ENCODE peak calls at places on chromosomes 12 and 14, in six cellular contexts. D, X, S, L, J and Y are unnamed samples.

GRCh38 chr14:52299692-52300278 is 14.3 kb upstream of the PTGER2 start:
- DNase-seq in S (peak; percentile 77), J (peak; percentile 84), L (peak; percentile 26), D (no peak), X (peak; percentile 72), Y (peak; percentile 72)

GRCh38 chr12:1534708-1535107 is 59.7 kb downstream of the FBXL14 start:
- DNase-seq in X (no peak), D (no peak), L (no peak), J (no peak), S (no peak), Y (no peak)

GRCh38 chr12:123923038-123923437 is 49.6 kb downstream of the CCDC92 start:
- DNase-seq in D (peak; percentile 7), L (no peak), S (no peak), X (no peak), J (no peak), Y (no peak)

GRCh38 chr12:132305991-132306884 is 23.2 kb downstream of the GALNT9 start:
- DNase-seq in L (no peak), S (no peak), D (peak; percentile 51), X (no peak), J (no peak), Y (no peak)

GRCh38 chr12:68267892-68268396 is 14.5 kb upstream of the IL22 start:
- DNase-seq in J (peak; percentile 96), D (no peak), L (no peak), S (peak; percentile 97), X (peak; percentile 88), Y (peak; percentile 87)

GRCh38 chr14:29458547-29458946 is 469.1 kb downstream of the PRKD1 start:
- DNase-seq in S (peak; percentile 26), D (no peak), L (no peak), J (no peak), X (no peak), Y (no peak)

GRCh38 chr14:28294834-28295440 is 471.6 kb upstream of the FOXG1 start:
- DNase-seq in X (peak; percentile 63), S (peak; percentile 87), D (no peak), J (peak; percentile 45), L (no peak), Y (peak; percentile 66)

GRCh38 chr12:131825146-131825892 is 2.9 kb upstream of the MMP17 start:
- DNase-seq in J (peak; percentile 68), L (no peak), D (no peak), X (peak; percentile 29), S (no peak), Y (peak; percentile 43)

GRCh38 chr12:130160711-130161231 is 1.5 kb upstream of the FZD10 start:
- DNase-seq in D (no peak), J (no peak), S (no peak), X (no peak), L (no peak), Y (no peak)

GRCh38 chr12:459430-460258 is at the start of gene B4GALNT3:
- DNase-seq in D (peak; percentile 78), J (peak; percentile 17), S (no peak), L (peak; percentile 65), X (peak; percentile 14), Y (peak; percentile 12)

GRCh38 chr14:74275265-74275841 is 27.4 kb downstream of the ABCD4 start:
- DNase-seq in J (peak; percentile 93), D (no peak), X (peak; percentile 78), L (peak; percentile 28), S (peak; percentile 95), Y (peak; percentile 95)

GRCh38 chr12:21472197-21472596 is 29.2 kb downstream of the RECQL start:
- DNase-seq in S (no peak), X (no peak), L (no peak), D (no peak), J (peak; percentile 22), Y (no peak)

DNA sequence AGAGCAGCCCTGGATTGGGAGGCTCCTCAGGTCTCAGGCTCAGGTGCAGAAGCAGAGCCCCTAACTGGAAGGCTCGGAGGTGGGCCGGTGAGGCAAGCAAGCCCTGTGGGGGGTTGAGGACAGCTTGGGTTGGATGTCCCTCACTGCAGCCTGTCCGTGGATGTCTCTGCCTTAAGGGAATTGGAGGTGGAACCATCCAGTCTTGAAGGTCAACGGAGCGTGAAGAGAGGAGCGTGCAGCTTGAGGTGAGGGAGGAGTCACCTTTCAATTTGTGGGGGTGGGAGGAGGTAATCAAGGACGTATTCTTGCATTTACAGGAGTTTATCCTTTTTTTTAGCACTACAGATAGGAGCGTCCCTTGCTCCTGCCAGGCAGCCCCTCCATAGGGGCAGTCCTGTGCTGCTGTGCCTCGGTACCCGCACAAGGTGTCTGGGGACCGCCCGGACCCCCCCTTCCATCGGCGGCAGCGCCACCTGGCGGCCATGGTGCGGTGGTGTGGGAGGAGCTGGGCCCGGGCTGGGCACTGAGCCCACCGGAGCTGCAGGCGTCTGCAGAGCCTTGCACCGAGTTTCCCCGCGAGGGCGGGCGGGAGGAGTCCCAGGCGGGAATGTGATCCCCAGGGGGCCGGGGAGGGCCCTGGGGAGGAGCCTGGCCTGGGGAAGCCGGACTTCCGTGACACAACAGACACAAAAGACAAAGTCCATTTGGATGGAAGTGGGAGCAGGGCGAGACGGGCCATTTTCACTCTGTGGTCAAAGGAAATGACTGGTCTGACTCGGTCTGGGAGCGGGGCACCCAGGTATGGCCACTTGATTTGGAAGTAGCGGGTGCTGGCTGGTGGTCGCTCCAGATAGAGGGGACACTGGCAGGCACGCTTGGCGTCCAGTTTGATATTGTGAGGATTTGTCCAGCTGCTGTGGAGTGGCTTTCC is 884 bp downstream of the DNAJC22 start:
- DNase-seq in X (peak; percentile 92), L (peak; percentile 93), S (peak; percentile 96), J (peak; percentile 70), D (peak; percentile 93), Y (peak; percentile 67)
- H3K4me3 ChIP-seq in X (peak overlapping the region; percentile 38), L (peak overlapping the region; percentile 36), S (peak overlapping the region; percentile 54), J (peak overlapping the region; percentile 39), D (peak overlapping the region; percentile 29), Y (peak overlapping the region; percentile 17)

GRCh38 chr12:115898670-115899069 is 378.8 kb downstream of the MED13L start:
- DNase-seq in D (no peak), X (no peak), J (no peak), S (peak; percentile 41), L (no peak), Y (no peak)
- TF ChIP-seq CTCF in D (no peak), X (no peak), J (no peak), S (peak; percentile 57), L (peak; percentile 24), Y (peak; percentile 20)

GRCh38 chr12:57481671-57482070 is 2.0 kb upstream of the ARHGAP9 start:
- DNase-seq in J (no peak), D (no peak), S (no peak), X (no peak), L (no peak), Y (no peak)

GRCh38 chr12:57476993-57477709 is 2.5 kb downstream of the ARHGAP9 start:
- DNase-seq in X (no peak), L (no peak), J (no peak), S (no peak), D (peak; percentile 87), Y (no peak)

GRCh38 chr12:57479043-57479375 is 657 bp downstream of the ARHGAP9 start:
- DNase-seq in D (peak; percentile 83), J (no peak), S (no peak), X (no peak), L (no peak), Y (no peak)

GRCh38 chr12:57477710-57478681 is 1.7 kb downstream of the ARHGAP9 start:
- DNase-seq in X (peak; percentile 72), L (peak; percentile 48), D (peak; percentile 84), S (peak; percentile 31), J (no peak), Y (peak; percentile 59)

DNA sequence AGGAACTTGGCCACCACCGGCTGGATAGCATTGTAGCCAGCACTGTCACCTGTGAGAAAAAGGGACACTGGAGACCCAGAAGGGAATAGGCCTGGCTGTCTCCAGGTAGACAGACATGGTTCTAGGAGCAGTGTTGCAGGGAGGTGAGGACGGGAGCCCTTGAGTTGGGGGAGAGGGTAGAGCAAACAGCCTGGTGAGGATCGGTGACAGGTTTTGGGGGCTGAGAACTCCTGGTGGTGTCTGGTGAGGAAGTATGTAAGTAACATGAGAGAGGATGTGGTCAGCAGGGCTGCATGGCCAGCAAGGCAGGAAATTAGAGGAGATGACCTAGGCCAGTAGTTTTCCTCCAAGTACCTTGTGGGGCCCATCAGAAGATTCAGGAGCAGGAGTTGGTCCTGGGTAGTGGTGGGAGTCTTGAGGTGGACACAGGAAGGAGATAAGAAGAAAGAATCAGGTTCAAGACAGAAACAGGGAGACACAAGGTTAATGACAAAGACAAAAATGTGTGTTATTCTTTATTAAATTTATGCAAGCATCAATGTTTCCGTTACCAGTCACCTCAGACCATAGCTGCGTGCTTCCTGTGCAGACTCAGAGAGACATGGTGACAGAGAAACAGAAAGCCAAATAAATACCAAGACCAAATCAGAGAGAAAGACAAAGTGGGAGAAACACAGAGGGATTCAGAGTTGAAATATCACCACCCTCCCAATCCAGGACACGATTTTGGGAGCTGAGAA is at the start of gene ARHGAP9:
- DNase-seq in L (no peak), D (peak; percentile 83), J (no peak), X (no peak), S (peak; percentile 53), Y (no peak)
- H3K4me3 ChIP-seq in L (no peak within 1 kb of the TSS), D (peak within 1 kb of the TSS; percentile 79), J (no peak within 1 kb of the TSS), X (no peak within 1 kb of the TSS), S (no peak within 1 kb of the TSS), Y (no peak within 1 kb of the TSS)

GRCh38 chr12:127893875-127894635 is 372.9 kb upstream of the TMEM132C start:
- DNase-seq in S (peak; percentile 1), X (no peak), J (peak; percentile 33), L (no peak), D (no peak), Y (no peak)
- TF ChIP-seq CTCF in S (peak; percentile 36), X (no peak), J (peak; percentile 40), L (peak; percentile 36), D (no peak), Y (peak; percentile 15)

DNA sequence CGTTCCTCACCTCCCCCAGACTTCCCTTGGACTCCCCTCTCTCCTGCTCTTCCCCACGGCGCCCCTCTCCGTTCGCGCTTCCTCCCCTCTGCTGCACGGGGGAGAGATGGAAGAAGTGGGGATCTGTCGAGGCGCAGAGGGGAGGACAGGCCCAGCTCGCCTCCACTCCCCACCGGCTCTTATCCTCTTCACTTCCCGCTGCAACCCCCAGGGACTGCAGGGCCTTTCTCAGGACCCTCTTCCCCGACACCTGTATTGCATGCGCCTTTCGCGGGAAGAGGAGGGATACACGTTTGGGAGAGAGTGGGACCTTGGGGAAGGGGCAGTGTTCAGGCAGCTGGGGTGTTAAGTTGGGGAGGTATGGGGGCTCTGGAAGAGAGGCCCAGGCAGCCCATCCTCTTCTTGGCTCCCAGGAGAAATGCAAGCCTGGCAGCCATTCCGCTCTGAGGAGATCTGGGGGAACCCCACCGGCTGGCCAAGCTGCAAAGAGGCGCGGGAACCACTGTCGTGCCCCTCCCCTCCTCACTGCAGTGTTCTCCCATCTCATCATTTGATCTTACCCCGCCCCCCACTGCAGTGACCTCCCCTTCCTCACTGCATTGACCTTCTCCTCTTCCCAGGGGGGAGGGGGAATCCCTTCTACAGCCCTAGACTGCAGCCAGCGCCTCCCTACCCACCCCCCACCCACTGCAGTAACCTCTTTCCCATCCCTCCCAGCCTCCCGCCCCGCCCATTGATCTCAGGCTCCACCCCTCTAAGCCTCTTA is 826 bp downstream of the ENO2 start:
- DNase-seq in S (no peak), X (no peak), D (peak; percentile 71), J (no peak), L (peak; percentile 70), Y (no peak)
- H3K4me3 ChIP-seq in S (peak overlapping the region; percentile 69), X (peak overlapping the region; percentile 91), D (peak overlapping the region; percentile 62), J (peak overlapping the region; percentile 82), L (peak overlapping the region; percentile 46), Y (peak overlapping the region; percentile 61)

DNA sequence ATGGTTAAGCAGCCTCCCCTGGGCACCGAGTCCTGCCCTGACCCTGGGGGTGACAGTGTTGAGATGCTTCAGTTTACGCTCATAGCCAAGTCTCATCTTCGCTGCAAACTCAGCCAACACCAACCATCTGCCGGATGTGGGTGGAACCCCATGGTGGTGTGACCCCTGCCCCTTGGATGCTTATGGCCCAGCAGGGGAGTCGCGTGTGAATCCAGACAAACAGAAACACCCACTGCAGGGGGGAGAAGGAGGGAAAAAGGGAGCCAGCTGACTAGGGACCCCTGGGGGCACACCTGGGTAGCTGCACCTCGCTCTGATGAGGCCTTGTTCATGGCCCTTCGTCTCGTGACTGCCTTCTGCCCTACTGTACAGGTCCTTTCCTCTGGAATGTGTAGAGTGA is 23.8 kb downstream of the AACS start:
- DNase-seq in S (peak; percentile 92), X (no peak), L (peak; percentile 51), J (no peak), D (no peak), Y (no peak)
- TF ChIP-seq CTCF in S (peak; percentile 56), X (no peak), L (peak; percentile 55), J (no peak), D (no peak), Y (no peak)